ENCODE peak calls at places on chromosomes 7 and 10, in nine cellular contexts. H, S, N, J, V, K, R, E and P are unnamed samples.

GRCh38 chr7:21927693-21928092 is 18.0 kb downstream of the CDCA7L start:
- DNase-seq in H (no peak), S (no peak), N (no peak), J (no peak), V (no peak), K (no peak), R (no peak), E (no peak), P (no peak)

GRCh38 chr7:113291058-113291457 is 172.7 kb upstream of the SMIM30 start:
- DNase-seq in H (no peak), S (no peak), N (no peak), J (no peak), V (no peak), K (no peak), R (no peak), E (no peak), P (no peak)

GRCh38 chr7:82506702-82507101 is 63.1 kb upstream of the CACNA2D1 start:
- DNase-seq in H (no peak), S (no peak), N (no peak), J (no peak), V (peak), K (no peak), R (peak), E (peak), P (no peak)

GRCh38 chr7:114369294-114369693 is 45.3 kb upstream of the FOXP2 start:
- DNase-seq in H (no peak), S (no peak), N (no peak), J (no peak), V (no peak), K (no peak), R (no peak), E (no peak), P (no peak)

GRCh38 chr7:94178247-94178646 is 174.1 kb upstream of the BET1 start:
- DNase-seq in H (no peak), S (no peak), N (no peak), J (no peak), V (no peak), K (no peak), R (no peak), E (no peak), P (no peak)

GRCh38 chr7:25392571-25393338 is 164.5 kb upstream of the NPVF start:
- DNase-seq in H (no peak), S (no peak), N (no peak), J (no peak), V (no peak), K (no peak), R (no peak), E (no peak), P (no peak)

GRCh38 chr10:100046088-100046487 is 35.6 kb downstream of the CPN1 start:
- DNase-seq in H (peak), S (peak), N (peak), J (peak), V (peak), K (peak), R (peak), E (peak), P (peak)

GRCh38 chr10:124677291-124677690 is 66.9 kb downstream of the FAM53B start:
- DNase-seq in H (no peak), S (no peak), N (no peak), J (no peak), V (no peak), K (no peak), R (no peak), E (no peak), P (no peak)

GRCh38 chr7:6489612-6490011 is 41.9 kb upstream of the DAGLB start:
- DNase-seq in H (no peak), S (no peak), N (no peak), J (peak), V (no peak), K (no peak), R (no peak), E (no peak), P (peak)